ENCODE peak calls at places on chromosome X, in five cellular contexts. L is DND-41; X is CD8-positive, alpha-beta T cell; I is pancreas; S is activated CD8-positive, alpha-beta memory T cell treated with anti-CD3 and anti-CD28 coated beads, Interleukin-2, amount 10 ng/mL, durations not matched to agents 7 days and 5 days. E is an unnamed sample.

GRCh38 chrX:52933976-52934703 is 24.2 kb downstream of the FAM156A start:
- ATAC-seq in I (no peak), L (no peak), S (no peak), X (no peak), E (no peak)

GRCh38 chrX:114924423-114924822 is 93.0 kb downstream of the IL13RA2 start:
- ATAC-seq in S (no peak), L (no peak), X (no peak), I (no peak), E (no peak)

GRCh38 chrX:120021927-120022326 is 55.6 kb downstream of the RHOXF2B start:
- ATAC-seq in X (no peak), S (no peak), L (no peak), I (peak), E (no peak)

GRCh38 chrX:3598696-3599095 is 114.8 kb downstream of the PRKX start:
- ATAC-seq in I (no peak), L (no peak), S (no peak), X (no peak), E (no peak)

GRCh38 chrX:23788521-23788920 is 5.5 kb downstream of the SAT1 start:
- ATAC-seq in L (no peak), X (no peak), I (no peak), S (no peak), E (no peak)

GRCh38 chrX:135484636-135485289 is 35.7 kb upstream of the INTS6L start:
- ATAC-seq in S (no peak), X (no peak), L (no peak), I (peak), E (no peak)

GRCh38 chrX:146208821-146209220 is 391.2 kb downstream of the SLITRK2 start:
- ATAC-seq in I (no peak), L (no peak), X (no peak), S (no peak), E (no peak)

GRCh38 chrX:109952985-109953905 is 49.7 kb upstream of the TMEM164 start:
- ATAC-seq in S (no peak), X (no peak), I (no peak), L (peak), E (no peak)

GRCh38 chrX:14409341-14409740 is 120.0 kb upstream of the GLRA2 start:
- ATAC-seq in S (no peak), L (no peak), I (no peak), X (no peak), E (no peak)

GRCh38 chrX:142999209-142999720 is 26.5 kb upstream of the SPANXN4 start:
- ATAC-seq in L (no peak), I (no peak), X (no peak), S (no peak), E (no peak)

GRCh38 chrX:153521034-153521433 is 3.6 kb downstream of the ATP2B3 start:
- ATAC-seq in X (no peak), L (no peak), I (peak), S (no peak), E (no peak)

GRCh38 chrX:50594788-50595187 is 124.2 kb upstream of the DGKK start:
- ATAC-seq in S (no peak), I (no peak), L (no peak), X (no peak), E (no peak)

GRCh38 chrX:54921427-54922021 is 900 bp downstream of the TRO start:
- ATAC-seq in L (peak), S (peak), X (peak), I (peak), E (peak)

GRCh38 chrX:152865232-152865920 is 32.5 kb upstream of the ZNF185 start:
- ATAC-seq in I (no peak), X (no peak), S (no peak), L (no peak), E (no peak)

GRCh38 chrX:154117566-154117965 is 20.0 kb upstream of the MECP2 start:
- ATAC-seq in X (no peak), S (no peak), L (no peak), I (no peak), E (no peak)

GRCh38 chrX:16023790-16024734 is 99.3 kb upstream of the GRPR start:
- ATAC-seq in L (no peak), I (no peak), S (peak), X (no peak), E (peak)

GRCh38 chrX:103461156-103461555 is 58.1 kb downstream of the RAB40A start:
- ATAC-seq in I (no peak), S (no peak), X (no peak), L (no peak), E (no peak)

GRCh38 chrX:13911581-13911980 is 94.7 kb upstream of the GPM6B start:
- ATAC-seq in I (no peak), S (no peak), X (no peak), L (no peak), E (no peak)

GRCh38 chrX:2782171-2782570 is 30.3 kb downstream of the XG start:
- ATAC-seq in S (no peak), X (no peak), L (no peak), I (peak), E (no peak)

GRCh38 chrX:132662844-132663243 is 174.0 kb upstream of the MBNL3 start:
- ATAC-seq in X (no peak), L (no peak), I (no peak), S (no peak), E (no peak)

GRCh38 chrX:142251665-142252064 is 46.6 kb upstream of the MAGEC2 start:
- ATAC-seq in L (no peak), X (no peak), S (no peak), I (no peak), E (no peak)

GRCh38 chrX:103882999-103883398 is 50.9 kb upstream of the RAB9B start:
- ATAC-seq in I (no peak), X (no peak), S (no peak), L (no peak), E (no peak)

GRCh38 chrX:151704023-151704663 is 8.9 kb downstream of the PRRG3 start:
- ATAC-seq in I (no peak), L (no peak), X (no peak), S (no peak), E (no peak)

GRCh38 chrX:108020631-108021030 is 24.2 kb upstream of the VSIG1 start:
- ATAC-seq in I (peak), X (no peak), L (no peak), S (no peak), E (no peak)

GRCh38 chrX:48896611-48897011 is 957 bp downstream of the TIMM17B start:
- ATAC-seq in I (no peak), S (no peak), L (no peak), X (no peak), E (no peak)